ENCODE peak calls at places on chromosomes 4 and X, in four cellular contexts. One of them, this sample, is unnamed.

GRCh38 chr4:151228196-151229119 is 48.5 kb upstream of the PRSS48 start:
- DNase-seq in GM12878: no peak
- DNase-seq in HL-60: no peak
- DNase-seq in K562: no peak
- DNase-seq in this sample: no peak

GRCh38 chr4:99610605-99611172 is 36.1 kb downstream of the MTTP start:
- DNase-seq in GM12878: no peak
- DNase-seq in HL-60: no peak
- DNase-seq in K562: no peak
- DNase-seq in this sample: no peak

GRCh38 chrX:118847676-118848075 is 24.1 kb downstream of the ZCCHC12 start:
- DNase-seq in GM12878: no peak
- DNase-seq in HL-60: no peak
- DNase-seq in K562: peak; percentile 58
- DNase-seq in this sample: no peak

GRCh38 chr4:81527709-81528108 is 56.0 kb upstream of the RASGEF1B start:
- DNase-seq in GM12878: no peak
- DNase-seq in HL-60: no peak
- DNase-seq in K562: no peak
- DNase-seq in this sample: no peak

GRCh38 chrX:41045960-41046567 is 39.2 kb upstream of the USP9X start:
- DNase-seq in GM12878: no peak
- DNase-seq in HL-60: no peak
- DNase-seq in K562: no peak
- DNase-seq in this sample: no peak

GRCh38 chrX:75076429-75076828 is 79.7 kb downstream of the ABCB7 start:
- DNase-seq in GM12878: no peak
- DNase-seq in HL-60: no peak
- DNase-seq in K562: no peak
- DNase-seq in this sample: no peak

GRCh38 chr4:137267024-137267423 is 265.3 kb downstream of the PCDH18 start:
- DNase-seq in GM12878: no peak
- DNase-seq in HL-60: no peak
- DNase-seq in K562: no peak
- DNase-seq in this sample: no peak

GRCh38 chr4:26178874-26179273 is 141.9 kb upstream of the RBPJ start:
- DNase-seq in GM12878: no peak
- DNase-seq in HL-60: no peak
- DNase-seq in K562: no peak
- DNase-seq in this sample: no peak

GRCh38 chr4:16129336-16129735 is 45.5 kb upstream of the PROM1 start:
- DNase-seq in GM12878: no peak
- DNase-seq in HL-60: no peak
- DNase-seq in K562: no peak
- DNase-seq in this sample: no peak

GRCh38 chrX:13360146-13360545 is 40.3 kb upstream of the ATXN3L start:
- DNase-seq in GM12878: no peak
- DNase-seq in HL-60: no peak
- DNase-seq in K562: no peak
- DNase-seq in this sample: no peak

GRCh38 chr4:16203083-16203482 is 23.2 kb downstream of the TAPT1 start:
- DNase-seq in GM12878: no peak
- DNase-seq in HL-60: no peak
- DNase-seq in K562: no peak
- DNase-seq in this sample: no peak

GRCh38 chr4:126752702-126753101 is 880.1 kb upstream of the INTU start:
- DNase-seq in GM12878: no peak
- DNase-seq in HL-60: no peak
- DNase-seq in K562: no peak
- DNase-seq in this sample: no peak

GRCh38 chr4:126753592-126753991 is 879.2 kb upstream of the INTU start:
- DNase-seq in GM12878: no peak
- DNase-seq in HL-60: no peak
- DNase-seq in K562: no peak
- DNase-seq in this sample: no peak

GRCh38 chr4:126742885-126743284 is 889.9 kb upstream of the INTU start:
- DNase-seq in GM12878: no peak
- DNase-seq in HL-60: no peak
- DNase-seq in K562: no peak
- DNase-seq in this sample: no peak

GRCh38 chr4:126750723-126751122 is 882.0 kb upstream of the INTU start:
- DNase-seq in GM12878: no peak
- DNase-seq in HL-60: no peak
- DNase-seq in K562: no peak
- DNase-seq in this sample: no peak

DNA sequence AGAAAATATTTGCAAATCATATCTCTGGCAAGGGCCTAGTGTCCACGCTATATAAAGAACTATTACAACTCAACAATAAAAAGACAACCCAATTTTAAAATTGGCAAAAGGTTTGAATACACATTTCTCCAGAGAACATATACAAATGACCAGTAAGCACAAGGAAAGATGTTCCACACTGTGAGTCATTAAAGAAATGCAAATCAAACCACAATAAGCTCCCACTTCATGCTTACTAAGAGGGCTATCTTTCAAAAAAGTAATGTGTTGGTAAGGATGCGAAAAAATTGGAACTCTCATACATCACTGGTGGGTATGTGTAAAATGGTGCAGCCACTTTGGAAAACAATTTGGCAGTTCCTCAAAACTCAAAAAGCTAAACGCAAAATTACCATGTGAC is 884.0 kb upstream of the INTU start:
- DNase-seq in GM12878: no peak
- DNase-seq in HL-60: no peak
- DNase-seq in K562: no peak
- DNase-seq in this sample: no peak
- TF ChIP-seq SPI1 in GM12878: no peak
- TF ChIP-seq SPI1 in HL-60: no peak
- TF ChIP-seq SPI1 in K562: no peak
- TF ChIP-seq SPI1 in this sample: no peak

GRCh38 chr4:95627709-95628108 is 78.9 kb upstream of the UNC5C start:
- DNase-seq in GM12878: no peak
- DNase-seq in HL-60: no peak
- DNase-seq in K562: no peak
- DNase-seq in this sample: no peak

GRCh38 chr4:95619525-95620443 is 71.0 kb upstream of the UNC5C start:
- DNase-seq in GM12878: no peak
- DNase-seq in HL-60: no peak
- DNase-seq in K562: no peak
- DNase-seq in this sample: no peak

GRCh38 chr4:95627004-95627403 is 78.2 kb upstream of the UNC5C start:
- DNase-seq in GM12878: no peak
- DNase-seq in HL-60: no peak
- DNase-seq in K562: no peak
- DNase-seq in this sample: no peak

DNA sequence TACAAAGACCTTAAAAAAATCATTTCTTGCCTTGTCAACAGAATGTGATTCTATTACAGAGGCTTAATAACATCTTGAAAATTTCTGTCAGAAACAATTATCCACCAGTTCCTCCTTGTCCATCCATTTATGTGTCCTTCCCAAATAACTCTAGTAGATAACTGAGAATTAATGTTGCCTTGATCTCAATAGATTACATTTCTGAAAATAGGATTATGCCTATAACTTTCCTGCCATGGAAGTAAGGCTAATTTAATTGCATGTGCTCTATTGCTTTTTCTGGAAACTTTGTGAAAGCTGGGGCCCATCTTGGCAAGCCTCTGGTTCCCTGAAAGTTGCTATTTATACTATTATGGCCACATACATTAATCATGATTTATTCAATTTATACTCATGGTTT is 76.2 kb upstream of the UNC5C start:
- DNase-seq in GM12878: no peak
- DNase-seq in HL-60: no peak
- DNase-seq in K562: no peak
- DNase-seq in this sample: no peak
- TF ChIP-seq SPI1 in GM12878: no peak
- TF ChIP-seq SPI1 in HL-60: no peak
- TF ChIP-seq SPI1 in K562: no peak
- TF ChIP-seq SPI1 in this sample: no peak

GRCh38 chr4:142845293-142846070 is 619 bp downstream of the INPP4B start:
- DNase-seq in GM12878: no peak
- DNase-seq in HL-60: no peak
- DNase-seq in K562: no peak
- DNase-seq in this sample: no peak

GRCh38 chr4:142844782-142845181 is 1.3 kb downstream of the INPP4B start:
- DNase-seq in GM12878: no peak
- DNase-seq in HL-60: no peak
- DNase-seq in K562: no peak
- DNase-seq in this sample: no peak

GRCh38 chr4:142850478-142850877 is 4.4 kb upstream of the INPP4B start:
- DNase-seq in GM12878: no peak
- DNase-seq in HL-60: no peak
- DNase-seq in K562: no peak
- DNase-seq in this sample: no peak

GRCh38 chr4:142846729-142847606 is 867 bp upstream of the INPP4B start:
- DNase-seq in GM12878: no peak
- DNase-seq in HL-60: no peak
- DNase-seq in K562: no peak
- DNase-seq in this sample: no peak

GRCh38 chr4:142846105-142846728 is at the start of gene INPP4B:
- DNase-seq in GM12878: no peak
- DNase-seq in HL-60: no peak
- DNase-seq in K562: no peak
- DNase-seq in this sample: no peak
- TF ChIP-seq SPI1 in GM12878: no peak
- TF ChIP-seq SPI1 in HL-60: no peak
- TF ChIP-seq SPI1 in K562: no peak
- TF ChIP-seq SPI1 in this sample: no peak

DNA sequence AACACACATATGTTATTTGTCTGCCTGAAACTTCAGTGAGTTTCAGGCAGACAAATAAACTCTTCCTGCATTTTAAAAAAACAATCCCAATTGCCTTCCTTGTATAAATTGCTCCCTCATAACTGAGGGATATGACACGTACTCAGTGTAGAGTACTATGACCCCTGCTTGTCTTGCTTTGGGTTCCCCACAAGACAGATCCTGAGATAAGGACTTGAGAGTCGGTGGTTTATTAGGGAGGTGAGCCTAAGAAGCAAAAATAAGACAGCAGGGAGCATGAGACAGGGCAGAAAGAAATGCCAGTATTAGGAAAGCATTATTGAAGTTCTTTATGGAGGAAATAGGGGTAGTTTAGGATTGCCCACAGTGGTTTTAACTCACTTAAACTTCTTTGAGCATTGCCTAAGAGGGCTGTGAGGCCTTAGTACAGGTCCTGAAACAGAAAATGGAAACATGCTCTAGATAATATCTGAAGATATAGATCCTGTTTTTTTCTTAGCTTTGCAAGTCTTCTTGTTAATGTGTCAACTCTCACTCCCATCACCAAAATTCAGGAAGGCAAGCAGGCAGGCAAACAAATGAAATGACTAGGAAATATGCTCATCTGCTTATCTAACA is 33.7 kb downstream of the RTL3 start:
- DNase-seq in GM12878: no peak
- DNase-seq in HL-60: no peak
- DNase-seq in K562: no peak
- DNase-seq in this sample: no peak
- TF ChIP-seq SPI1 in GM12878: no peak
- TF ChIP-seq SPI1 in HL-60: no peak
- TF ChIP-seq SPI1 in K562: no peak
- TF ChIP-seq SPI1 in this sample: no peak

DNA sequence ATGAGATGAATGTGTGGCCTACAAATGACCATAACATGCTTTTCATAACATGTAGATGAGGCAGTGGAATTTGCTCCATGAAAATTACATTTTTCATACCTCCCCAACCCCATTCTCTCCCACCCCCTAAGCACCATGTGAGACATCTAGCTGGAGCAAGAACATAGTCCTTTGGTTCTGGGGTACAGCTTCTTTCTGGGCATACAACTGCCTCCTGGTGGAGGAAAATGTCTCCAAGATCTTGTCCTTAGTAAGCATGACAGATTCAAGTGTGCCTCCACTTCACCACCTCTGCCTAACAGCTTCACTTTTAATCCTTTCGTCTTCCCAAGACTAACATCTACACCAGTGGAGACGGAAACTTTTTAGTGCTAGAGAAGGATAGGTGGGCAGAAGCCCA is 8.0 kb downstream of the EXOC1L start:
- DNase-seq in GM12878: no peak
- DNase-seq in HL-60: no peak
- DNase-seq in K562: no peak
- DNase-seq in this sample: no peak
- TF ChIP-seq SPI1 in GM12878: no peak
- TF ChIP-seq SPI1 in HL-60: no peak
- TF ChIP-seq SPI1 in K562: no peak
- TF ChIP-seq SPI1 in this sample: no peak

GRCh38 chr4:58514299-58514698 is 1404.1 kb upstream of the IGFBP7 start:
- DNase-seq in GM12878: no peak
- DNase-seq in HL-60: no peak
- DNase-seq in K562: no peak
- DNase-seq in this sample: no peak
- TF ChIP-seq SPI1 in GM12878: no peak
- TF ChIP-seq SPI1 in HL-60: no peak
- TF ChIP-seq SPI1 in K562: no peak
- TF ChIP-seq SPI1 in this sample: no peak

DNA sequence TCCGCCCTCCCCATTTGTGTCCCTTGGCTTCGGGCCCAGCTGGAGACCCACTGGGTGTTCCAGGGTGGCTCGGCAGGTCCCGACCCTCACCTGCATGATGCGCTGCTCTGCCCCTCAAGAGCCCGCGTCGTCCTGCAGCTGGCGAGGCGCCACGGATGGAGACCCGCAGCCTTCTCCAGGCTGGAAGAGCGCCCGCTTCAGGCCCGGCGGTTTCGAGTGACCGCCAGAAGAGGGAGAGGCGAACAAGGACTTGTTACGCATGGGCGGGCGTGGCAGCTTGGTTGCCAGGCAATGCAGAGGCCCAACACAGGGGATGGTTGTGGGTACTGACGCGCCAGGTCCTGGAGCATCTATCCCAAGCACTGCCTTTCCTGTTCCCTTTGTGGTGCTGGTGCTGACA is at the start of gene PDCL2:
- DNase-seq in GM12878: no peak
- DNase-seq in HL-60: no peak
- DNase-seq in K562: no peak
- DNase-seq in this sample: no peak
- TF ChIP-seq SPI1 in GM12878: no peak
- TF ChIP-seq SPI1 in HL-60: no peak
- TF ChIP-seq SPI1 in K562: no peak
- TF ChIP-seq SPI1 in this sample: no peak

This sample was measured in GM12891.